ENCODE peak calls at places on chromosomes 3 and 15, in seven cellular contexts. One of them, this sample, is unnamed. For H3K4me1, the result is how much of the 10 kb centered on the place peaks cover.

GRCh38 chr3:12890610-12891390 is 49.4 kb upstream of the RPL32 start:
- DNase-seq in GM23248: peak
- DNase-seq in fibroblast of lung: no peak
- DNase-seq in NT2/D1: no peak
- DNase-seq in astrocyte: no peak
- DNase-seq in HCT116: no peak
- DNase-seq in kidney: peak
- DNase-seq in this sample: no peak

GRCh38 chr3:61684386-61684785 is 123.0 kb downstream of the PTPRG start:
- DNase-seq in NT2/D1: no peak
- DNase-seq in kidney: no peak
- DNase-seq in GM23248: no peak
- DNase-seq in HCT116: no peak
- DNase-seq in astrocyte: no peak
- DNase-seq in fibroblast of lung: no peak
- DNase-seq in this sample: no peak

GRCh38 chr15:78093242-78094020 is 1.1 kb downstream of the SH2D7 start:
- DNase-seq in GM23248: peak
- DNase-seq in HCT116: no peak
- DNase-seq in NT2/D1: no peak
- DNase-seq in kidney: no peak
- DNase-seq in fibroblast of lung: peak
- DNase-seq in astrocyte: peak
- DNase-seq in this sample: no peak

GRCh38 chr3:148940983-148941382 is 50.4 kb upstream of the GYG1 start:
- DNase-seq in fibroblast of lung: no peak
- DNase-seq in HCT116: no peak
- DNase-seq in kidney: no peak
- DNase-seq in astrocyte: no peak
- DNase-seq in NT2/D1: no peak
- DNase-seq in GM23248: no peak
- DNase-seq in this sample: no peak

GRCh38 chr3:132537297-132537696 is 59.8 kb upstream of the ACKR4 start:
- DNase-seq in HCT116: no peak
- DNase-seq in GM23248: peak
- DNase-seq in fibroblast of lung: no peak
- DNase-seq in kidney: no peak
- DNase-seq in astrocyte: no peak
- DNase-seq in NT2/D1: no peak
- DNase-seq in this sample: no peak

GRCh38 chr3:9399746-9400145 is 2.3 kb downstream of the SETD5 start:
- DNase-seq in HCT116: peak
- DNase-seq in GM23248: peak
- DNase-seq in fibroblast of lung: peak
- DNase-seq in NT2/D1: peak
- DNase-seq in kidney: peak
- DNase-seq in astrocyte: peak
- DNase-seq in this sample: no peak

GRCh38 chr3:174931473-174931872 is 72.3 kb downstream of the NAALADL2 start:
- DNase-seq in NT2/D1: no peak
- DNase-seq in HCT116: no peak
- DNase-seq in astrocyte: peak
- DNase-seq in GM23248: peak
- DNase-seq in fibroblast of lung: no peak
- DNase-seq in kidney: no peak
- DNase-seq in this sample: no peak

GRCh38 chr3:162367443-162368132 is 871.0 kb downstream of the OTOL1 start:
- DNase-seq in fibroblast of lung: peak
- DNase-seq in kidney: no peak
- DNase-seq in GM23248: no peak
- DNase-seq in NT2/D1: no peak
- DNase-seq in astrocyte: no peak
- DNase-seq in HCT116: no peak
- DNase-seq in this sample: no peak

GRCh38 chr3:25783661-25784512 is 644 bp upstream of the NGLY1 start:
- DNase-seq in HCT116: no peak
- DNase-seq in astrocyte: peak
- DNase-seq in fibroblast of lung: peak
- DNase-seq in NT2/D1: peak
- DNase-seq in GM23248: peak
- DNase-seq in kidney: peak
- DNase-seq in this sample: no peak

GRCh38 chr15:48766196-48766595 is 44.7 kb downstream of the CEP152 start:
- DNase-seq in fibroblast of lung: no peak
- DNase-seq in HCT116: no peak
- DNase-seq in GM23248: peak
- DNase-seq in astrocyte: peak
- DNase-seq in NT2/D1: no peak
- DNase-seq in kidney: no peak
- DNase-seq in this sample: no peak

GRCh38 chr3:87167634-87168456 is 59.3 kb upstream of the CHMP2B start:
- DNase-seq in fibroblast of lung: peak
- DNase-seq in HCT116: peak
- DNase-seq in kidney: no peak
- DNase-seq in GM23248: peak
- DNase-seq in astrocyte: peak
- DNase-seq in NT2/D1: peak
- DNase-seq in this sample: no peak

GRCh38 chr15:97961067-97961954 is 808 bp downstream of the ARRDC4 start:
- DNase-seq in fibroblast of lung: peak
- DNase-seq in astrocyte: no peak
- DNase-seq in HCT116: peak
- DNase-seq in GM23248: peak
- DNase-seq in NT2/D1: no peak
- DNase-seq in kidney: peak
- DNase-seq in this sample: no peak

GRCh38 chr15:75682181-75683135 is 30.2 kb downstream of the CSPG4 start:
- DNase-seq in astrocyte: no peak
- DNase-seq in HCT116: no peak
- DNase-seq in fibroblast of lung: no peak
- DNase-seq in kidney: no peak
- DNase-seq in GM23248: no peak
- DNase-seq in NT2/D1: no peak
- DNase-seq in this sample: no peak

GRCh38 chr3:73423133-73423532 is 201.6 kb downstream of the PDZRN3 start:
- DNase-seq in NT2/D1: no peak
- DNase-seq in kidney: no peak
- DNase-seq in astrocyte: no peak
- DNase-seq in fibroblast of lung: no peak
- DNase-seq in GM23248: no peak
- DNase-seq in HCT116: no peak
- DNase-seq in this sample: no peak

GRCh38 chr15:93235926-93236781 is 147.1 kb upstream of the RGMA start:
- DNase-seq in kidney: no peak
- DNase-seq in NT2/D1: no peak
- DNase-seq in GM23248: no peak
- DNase-seq in astrocyte: no peak
- DNase-seq in HCT116: no peak
- DNase-seq in fibroblast of lung: no peak
- DNase-seq in this sample: no peak

GRCh38 chr3:196518999-196519737 is 4.0 kb upstream of the SMCO1 start:
- DNase-seq in kidney: no peak
- DNase-seq in HCT116: peak
- DNase-seq in astrocyte: peak
- DNase-seq in fibroblast of lung: peak
- DNase-seq in GM23248: peak
- DNase-seq in NT2/D1: peak
- DNase-seq in this sample: no peak

GRCh38 chr3:73493543-73494314 is 131.0 kb downstream of the PDZRN3 start:
- DNase-seq in astrocyte: peak
- DNase-seq in NT2/D1: no peak
- DNase-seq in HCT116: no peak
- DNase-seq in fibroblast of lung: peak
- DNase-seq in GM23248: peak
- DNase-seq in kidney: no peak
- DNase-seq in this sample: no peak

GRCh38 chr3:188202358-188203138 is 48.6 kb downstream of the LPP start:
- DNase-seq in kidney: no peak
- DNase-seq in NT2/D1: no peak
- DNase-seq in fibroblast of lung: no peak
- DNase-seq in GM23248: no peak
- DNase-seq in astrocyte: no peak
- DNase-seq in HCT116: peak
- DNase-seq in this sample: no peak
- H3K9ac ChIP-seq in kidney: no peak
- H3K9ac ChIP-seq in NT2/D1: no peak
- H3K9ac ChIP-seq in fibroblast of lung: no peak
- H3K9ac ChIP-seq in GM23248: no peak
- H3K9ac ChIP-seq in astrocyte: no peak
- H3K9ac ChIP-seq in HCT116: no peak
- H3K9ac ChIP-seq in this sample: no peak

GRCh38 chr15:52653451-52653964 is 25.7 kb downstream of the ATOSA start:
- DNase-seq in HCT116: no peak
- DNase-seq in GM23248: peak
- DNase-seq in astrocyte: peak
- DNase-seq in NT2/D1: peak
- DNase-seq in fibroblast of lung: peak
- DNase-seq in kidney: no peak
- DNase-seq in this sample: peak

GRCh38 chr15:52660192-52660591 is 19.0 kb downstream of the ATOSA start:
- DNase-seq in GM23248: no peak
- DNase-seq in astrocyte: no peak
- DNase-seq in NT2/D1: no peak
- DNase-seq in HCT116: no peak
- DNase-seq in kidney: no peak
- DNase-seq in fibroblast of lung: no peak
- DNase-seq in this sample: no peak

GRCh38 chr15:52656412-52656811 is 22.8 kb downstream of the ATOSA start:
- DNase-seq in NT2/D1: no peak
- DNase-seq in fibroblast of lung: no peak
- DNase-seq in astrocyte: no peak
- DNase-seq in GM23248: no peak
- DNase-seq in kidney: no peak
- DNase-seq in HCT116: no peak
- DNase-seq in this sample: no peak

GRCh38 chr15:52658955-52659354 is 20.2 kb downstream of the ATOSA start:
- DNase-seq in GM23248: no peak
- DNase-seq in HCT116: no peak
- DNase-seq in NT2/D1: no peak
- DNase-seq in astrocyte: no peak
- DNase-seq in kidney: no peak
- DNase-seq in fibroblast of lung: no peak
- DNase-seq in this sample: no peak

GRCh38 chr15:52657338-52657737 is 21.9 kb downstream of the ATOSA start:
- DNase-seq in NT2/D1: no peak
- DNase-seq in kidney: no peak
- DNase-seq in fibroblast of lung: peak
- DNase-seq in astrocyte: peak
- DNase-seq in GM23248: peak
- DNase-seq in HCT116: no peak
- DNase-seq in this sample: no peak
- H3K4me1 ChIP-seq in NT2/D1: under half
- H3K4me1 ChIP-seq in kidney: under half
- H3K4me1 ChIP-seq in fibroblast of lung: under half
- H3K4me1 ChIP-seq in astrocyte: under half
- H3K4me1 ChIP-seq in GM23248: under half
- H3K4me1 ChIP-seq in HCT116: under half
- H3K4me1 ChIP-seq in this sample: under half

GRCh38 chr3:14366233-14366632 is 36.2 kb upstream of the SLC6A6 start:
- DNase-seq in fibroblast of lung: no peak
- DNase-seq in HCT116: no peak
- DNase-seq in astrocyte: no peak
- DNase-seq in GM23248: no peak
- DNase-seq in NT2/D1: no peak
- DNase-seq in kidney: no peak
- DNase-seq in this sample: no peak
- H3K9ac ChIP-seq in fibroblast of lung: no peak
- H3K9ac ChIP-seq in HCT116: no peak
- H3K9ac ChIP-seq in astrocyte: no peak
- H3K9ac ChIP-seq in GM23248: no peak
- H3K9ac ChIP-seq in NT2/D1: no peak
- H3K9ac ChIP-seq in kidney: no peak
- H3K9ac ChIP-seq in this sample: no peak

GRCh38 chr3:152360303-152360702 is 91.6 kb downstream of the MBNL1 start:
- DNase-seq in fibroblast of lung: no peak
- DNase-seq in NT2/D1: no peak
- DNase-seq in GM23248: no peak
- DNase-seq in astrocyte: no peak
- DNase-seq in kidney: no peak
- DNase-seq in HCT116: no peak
- DNase-seq in this sample: no peak
- H3K4me1 ChIP-seq in fibroblast of lung: under half
- H3K4me1 ChIP-seq in NT2/D1: under half
- H3K4me1 ChIP-seq in GM23248: under half
- H3K4me1 ChIP-seq in astrocyte: under half
- H3K4me1 ChIP-seq in kidney: under half
- H3K4me1 ChIP-seq in HCT116: under half
- H3K4me1 ChIP-seq in this sample: under half

This sample was measured in keratinocyte.